ENCODE peak calls at places on chromosomes 16 and 17, in five cellular contexts. D is cardiac muscle cell; J is esophagus squamous epithelium; E is activated T-cell treated with anti-CD3 and anti-CD28 coated beads, Interleukin-2, amount 50 U/mL, for 4 hours; V is activated CD8-positive, alpha-beta T cell treated with anti-CD3 and anti-CD28 coated beads for 36 hours. X is an unnamed sample.

GRCh38 chr17:81519284-81520020 is 6.9 kb upstream of the ACTG1 start:
- DNase-seq in D (peak; percentile 53), J (no peak), E (peak; percentile 71), V (peak; percentile 78), X (peak; percentile 51)

GRCh38 chr17:13671771-13672170 is 70.0 kb upstream of the HS3ST3A1 start:
- DNase-seq in D (no peak), J (no peak), E (no peak), V (peak; percentile 20), X (no peak)

GRCh38 chr17:1498869-1499268 is 6.4 kb upstream of the MYO1C start:
- DNase-seq in D (no peak), J (no peak), E (no peak), V (no peak), X (no peak)

GRCh38 chr16:709651-710499 is 4.3 kb upstream of the FBXL16 start:
- DNase-seq in D (peak; percentile 91), J (no peak), E (no peak), V (peak; percentile 55), X (no peak)

GRCh38 chr17:81910840-81911276 is 341 bp downstream of the PCYT2 start:
- DNase-seq in D (peak; percentile 52), J (no peak), E (no peak), V (no peak), X (no peak)

GRCh38 chr17:10192963-10193362 is 5.4 kb downstream of the GAS7 start:
- DNase-seq in D (no peak), J (no peak), E (no peak), V (no peak), X (no peak)

GRCh38 chr16:88868974-88869672 is 2.7 kb upstream of the PABPN1L start:
- DNase-seq in D (no peak), J (no peak), E (no peak), V (no peak), X (no peak)

GRCh38 chr17:56798916-56799315 is 34.8 kb downstream of the C17orf67 start:
- DNase-seq in D (peak; percentile 61), J (no peak), E (no peak), V (no peak), X (no peak)

GRCh38 chr17:40306395-40306794 is 2.6 kb upstream of the RARA start:
- DNase-seq in D (no peak), J (no peak), E (no peak), V (no peak), X (no peak)

GRCh38 chr17:76820039-76820438 is 48.2 kb upstream of the MGAT5B start:
- DNase-seq in D (no peak), J (no peak), E (no peak), V (no peak), X (no peak)

GRCh38 chr17:34663714-34664113 is 84.3 kb downstream of the TMEM132E start:
- DNase-seq in D (no peak), J (no peak), E (no peak), V (no peak), X (no peak)

GRCh38 chr17:77571562-77571981 is 386.9 kb upstream of the TNRC6C start:
- DNase-seq in D (peak; percentile 7), J (no peak), E (no peak), V (peak; percentile 45), X (peak; percentile 13)

GRCh38 chr16:81335669-81336068 is 20.9 kb downstream of the GAN start:
- DNase-seq in D (no peak), J (no peak), E (no peak), V (peak; percentile 66), X (no peak)

GRCh38 chr17:44610871-44611270 is 45.4 kb upstream of the MEIOC start:
- DNase-seq in D (no peak), J (no peak), E (no peak), V (no peak), X (no peak)

GRCh38 chr16:29906520-29907244 is 6.4 kb downstream of the ASPHD1 start:
- DNase-seq in D (no peak), J (no peak), E (no peak), V (no peak), X (no peak)